ENCODE peak calls at places on chromosomes 13 and 19, in six cellular contexts. S is ovary, W is adrenal gland, G is prostate gland, Y is heart left ventricle, J is stomach. F is an unnamed sample.

GRCh38 chr13:26255717-26256277 is 1.9 kb downstream of the CDK8 start:
- DNase-seq in S (no peak), W (no peak), G (no peak), J (no peak), Y (no peak), F (no peak)

GRCh38 chr13:44902793-44903192 is 86.5 kb downstream of the NUFIP1 start:
- DNase-seq in Y (no peak), W (no peak), S (no peak), J (no peak), G (no peak), F (no peak)

GRCh38 chr19:1082165-1082927 is 12.8 kb downstream of the POLR2E start:
- DNase-seq in J (peak), Y (no peak), W (peak), S (peak), G (peak), F (peak)

GRCh38 chr13:98155475-98156111 is 12.7 kb downstream of the FARP1 start:
- DNase-seq in G (no peak), W (no peak), J (no peak), S (no peak), Y (no peak), F (no peak)

GRCh38 chr13:109166807-109167206 is 537.4 kb downstream of the MYO16 start:
- DNase-seq in S (no peak), J (no peak), Y (peak), W (no peak), G (no peak), F (no peak)

GRCh38 chr19:7216373-7216902 is 77.8 kb downstream of the INSR start:
- DNase-seq in G (no peak), S (no peak), Y (no peak), J (no peak), W (no peak), F (no peak)

GRCh38 chr13:67119481-67119883 is 110.7 kb downstream of the PCDH9 start:
- DNase-seq in G (no peak), W (no peak), J (no peak), Y (no peak), S (no peak), F (no peak)

GRCh38 chr13:68481130-68481529 is 1251.0 kb upstream of the PCDH9 start:
- DNase-seq in W (no peak), G (no peak), Y (no peak), S (no peak), J (no peak), F (no peak)

GRCh38 chr13:20127563-20128458 is 33.0 kb downstream of the GJA3 start:
- DNase-seq in G (peak), S (peak), Y (peak), W (peak), J (peak), F (peak)

GRCh38 chr13:79349011-79349410 is 57.0 kb downstream of the RBM26 start:
- DNase-seq in W (no peak), S (no peak), G (no peak), Y (no peak), J (no peak), F (no peak)

GRCh38 chr13:42381165-42381425 is 109.1 kb downstream of the AKAP11 start:
- DNase-seq in G (no peak), J (no peak), W (no peak), S (no peak), Y (no peak), F (no peak)

GRCh38 chr13:43348397-43348796 is 325.0 kb downstream of the DNAJC15 start:
- DNase-seq in G (no peak), J (no peak), W (no peak), Y (no peak), S (no peak), F (no peak)

GRCh38 chr13:24038846-24039330 is 121.6 kb upstream of the SPATA13 start:
- DNase-seq in Y (no peak), J (no peak), S (no peak), W (no peak), G (peak), F (no peak)

GRCh38 chr13:91504216-91504615 is 105.8 kb downstream of the GPC5 start:
- DNase-seq in Y (no peak), W (no peak), J (no peak), G (no peak), S (no peak), F (no peak)
- H3K4me3 ChIP-seq in Y (no peak), W (no peak), J (no peak), G (no peak), S (no peak), F (no peak)

GRCh38 chr13:58300974-58301681 is 669.6 kb downstream of the PCDH17 start:
- DNase-seq in J (no peak), G (no peak), Y (no peak), S (no peak), W (no peak), F (no peak)
- TF ChIP-seq CTCF in J (no peak), G (no peak), Y (no peak), S (no peak), W (no peak), F (no peak)

DNA sequence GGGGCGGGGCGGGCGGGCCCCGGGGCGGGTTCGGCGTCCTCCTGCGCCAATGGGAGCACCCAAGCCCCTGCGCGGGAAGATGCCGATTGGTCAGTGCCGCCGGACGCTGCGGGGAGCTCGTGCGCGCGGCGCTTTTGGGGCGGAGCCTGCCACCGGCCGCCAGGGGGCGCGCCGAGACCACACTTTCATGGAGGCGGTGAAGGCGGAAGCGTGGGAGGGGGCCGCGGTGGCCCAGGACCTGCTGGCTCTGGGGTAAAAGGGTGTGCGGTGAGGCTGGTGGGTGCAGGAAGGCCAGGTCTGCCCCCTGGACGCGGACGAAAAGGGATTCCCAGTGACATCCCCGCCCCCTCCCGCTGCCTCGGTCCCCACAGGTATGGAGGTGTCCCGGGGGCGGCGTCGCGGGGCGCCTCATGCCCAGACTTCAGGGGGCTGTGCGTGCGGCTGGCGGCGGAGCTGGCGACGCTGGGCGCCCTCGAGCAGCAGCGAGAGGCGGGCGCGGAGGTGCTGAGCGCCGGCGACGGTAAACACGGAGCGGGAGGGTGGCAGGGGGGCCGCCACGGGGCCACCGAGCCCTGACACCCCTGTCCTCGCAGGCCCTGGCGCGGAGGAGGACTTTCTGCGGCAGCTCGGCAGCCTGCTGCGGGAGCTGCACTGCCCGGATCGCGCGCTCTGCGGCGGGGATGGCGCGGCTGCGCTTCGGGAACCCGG is at the start of gene FAM98C:
- DNase-seq in J (peak), S (peak), Y (peak), G (peak), W (peak), F (peak)
- TF ChIP-seq POLR2A in J (no peak), S (no peak), Y (no peak), G (peak), W (no peak), F (no peak)

DNA sequence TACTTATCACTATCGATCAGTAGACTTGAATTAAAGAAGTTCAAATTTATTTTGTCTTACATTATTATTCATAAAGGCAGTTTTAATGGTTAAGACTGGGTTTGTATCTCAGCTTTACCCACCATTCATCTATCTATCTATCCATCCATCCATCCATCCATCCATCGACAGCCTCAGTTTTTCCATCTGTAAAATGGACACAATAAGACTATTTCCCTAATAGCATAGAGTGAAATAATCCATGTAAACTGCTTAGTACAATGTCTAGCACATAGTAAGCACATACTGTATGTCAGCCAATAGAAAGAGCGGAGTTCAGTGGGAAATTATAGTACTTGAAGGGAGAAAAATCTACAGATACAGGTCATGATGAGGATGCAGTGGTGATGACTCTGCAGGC is 37.3 kb upstream of the TM9SF2 start:
- DNase-seq in J (no peak), S (no peak), Y (no peak), W (no peak), G (no peak), F (no peak)
- H3K4me3 ChIP-seq in J (no peak), S (no peak), Y (no peak), W (no peak), G (no peak), F (no peak)

GRCh38 chr19:13241321-13242104 is 91.3 kb downstream of the IER2 start:
- DNase-seq in Y (no peak), S (no peak), W (no peak), G (no peak), J (no peak), F (no peak)
- TF ChIP-seq CTCF in Y (no peak), S (no peak), W (no peak), G (no peak), J (no peak), F (no peak)

DNA sequence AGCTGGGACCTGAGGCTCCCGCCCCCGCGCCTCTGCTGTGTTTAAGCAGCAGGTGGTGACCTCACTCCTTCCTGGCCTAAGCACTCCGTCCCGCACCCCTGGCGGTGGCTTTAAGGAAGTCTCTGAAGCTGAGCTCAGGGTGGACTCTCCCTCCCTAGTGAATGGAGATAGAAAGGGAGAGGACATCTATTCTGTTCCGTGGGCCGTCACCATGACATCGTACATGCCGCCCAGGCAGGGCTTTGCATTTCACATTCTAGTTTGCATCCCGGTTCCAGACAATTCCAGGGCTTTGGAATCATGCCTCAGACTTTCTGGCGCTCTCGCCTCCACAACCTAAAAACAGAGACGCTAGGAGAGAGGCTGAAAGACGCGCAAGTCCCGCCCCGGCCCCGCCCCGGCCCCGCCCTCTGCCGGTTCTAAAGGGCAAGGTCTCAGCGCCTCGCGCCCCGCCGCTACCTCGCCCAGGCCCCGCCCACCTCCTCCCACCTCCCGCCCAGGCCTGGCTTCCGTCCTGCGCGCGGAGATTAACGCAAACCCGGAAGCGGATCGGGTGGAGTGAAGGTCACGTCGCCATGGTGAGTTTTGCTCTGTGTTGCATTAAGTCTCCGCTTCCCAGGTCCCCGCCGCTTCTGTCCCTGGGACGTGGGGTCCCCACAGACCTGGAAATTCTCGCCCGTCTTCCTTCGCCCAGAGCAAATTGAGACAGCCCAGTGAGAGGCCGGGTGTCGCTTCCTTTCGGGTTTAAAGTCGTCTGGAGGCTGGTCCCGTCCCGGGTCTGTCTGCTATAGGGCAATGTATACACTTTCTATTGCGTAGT is at the start of gene ZNF808:
- DNase-seq in S (peak), G (peak), J (peak), W (peak), Y (peak), F (peak)
- TF ChIP-seq POLR2A in S (peak), G (peak), J (no peak), W (peak), Y (no peak), F (no peak)

GRCh38 chr13:31159306-31159705 is 2.4 kb downstream of the HSPH1 start:
- DNase-seq in G (no peak), Y (no peak), W (no peak), S (no peak), J (no peak), F (no peak)
- H3K4me3 ChIP-seq in G (no peak), Y (no peak), W (no peak), S (no peak), J (no peak), F (no peak)